ENCODE peak calls at places on chromosome 18, in eight cellular contexts. T is cardiac fibroblast; H is tibial artery; E is fibroblast of mammary gland; L is CD4-positive, alpha-beta T cell; C is HFFc6; M is WTC11; Y is GM04503. W is an unnamed sample.
A peak's percentile ranks its signal among the peaks of the same experiment; 100 is the strongest.

GRCh38 chr18:3179430-3180089 is 40.2 kb downstream of the MYOM1 start:
- DNase-seq in T (no peak), H (no peak), E (no peak), L (no peak), C (no peak), M (no peak), Y (no peak), W (no peak)

GRCh38 chr18:46917808-46918600 is 602 bp downstream of the KATNAL2 start:
- DNase-seq in T (peak; percentile 36), H (peak; percentile 37), E (peak; percentile 58), L (no peak), C (peak; percentile 8), M (peak; percentile 81), Y (no peak), W (no peak)

GRCh38 chr18:21053127-21053526 is 58.5 kb downstream of the ROCK1 start:
- DNase-seq in T (peak; percentile 78), H (no peak), E (peak; percentile 89), L (no peak), C (peak; percentile 87), M (no peak), Y (peak; percentile 90), W (peak; percentile 84)

GRCh38 chr18:58223717-58224424 is 179.8 kb downstream of the NEDD4L start:
- DNase-seq in T (peak; percentile 88), H (no peak), E (peak; percentile 98), L (no peak), C (peak; percentile 91), M (no peak), Y (peak; percentile 85), W (peak; percentile 87)

GRCh38 chr18:44920441-44920840 is 239.8 kb downstream of the SETBP1 start:
- DNase-seq in T (peak; percentile 12), H (no peak), E (no peak), L (no peak), C (no peak), M (no peak), Y (no peak), W (no peak)

GRCh38 chr18:48541026-48541746 is 2.4 kb downstream of the CTIF start:
- DNase-seq in T (peak; percentile 84), H (peak; percentile 76), E (peak; percentile 67), L (no peak), C (peak; percentile 79), M (peak; percentile 73), Y (peak; percentile 34), W (peak; percentile 54)

GRCh38 chr18:58900015-58900649 is 35.5 kb downstream of the ZNF532 start:
- DNase-seq in T (peak; percentile 56), H (no peak), E (peak; percentile 25), L (no peak), C (no peak), M (no peak), Y (no peak), W (no peak)

GRCh38 chr18:36047521-36047920 is 19.8 kb downstream of the RPRD1A start:
- DNase-seq in T (no peak), H (no peak), E (no peak), L (no peak), C (no peak), M (no peak), Y (no peak), W (no peak)

W was measured in kidney glomerular epithelial cell.